ENCODE peak calls at places on chromosome 17, in nine cellular contexts. J, I, X, W, A, Z, B, G and U are unnamed samples.

GRCh38 chr17:52383493-52384100 is 225.1 kb upstream of the CA10 start:
- DNase-seq in J (peak; percentile 84), G (peak; percentile 66), W (no peak), X (no peak), B (peak; percentile 91), Z (peak; percentile 64), I (peak; percentile 71), A (peak; percentile 8), U (peak; percentile 4)

GRCh38 chr17:45645330-45645729 is 138.8 kb upstream of the CRHR1 start:
- DNase-seq in I (no peak), W (no peak), Z (no peak), G (no peak), X (no peak), A (no peak), B (no peak), J (no peak), U (no peak)

GRCh38 chr17:42122371-42123303 is at the start of gene HSPB9:
- DNase-seq in G (no peak), X (no peak), A (no peak), W (no peak), Z (no peak), I (peak; percentile 95), J (no peak), B (peak; percentile 95), U (no peak)

GRCh38 chr17:75509528-75510258 is 5.6 kb downstream of the CASKIN2 start:
- DNase-seq in A (no peak), X (peak; percentile 68), G (no peak), W (no peak), J (no peak), Z (no peak), I (no peak), B (no peak), U (no peak)

GRCh38 chr17:63837962-63838585 is 4.4 kb downstream of the SMARCD2 start:
- DNase-seq in I (no peak), A (no peak), W (no peak), Z (no peak), J (no peak), X (no peak), B (no peak), G (no peak), U (peak; percentile 43)

GRCh38 chr17:75459590-75460267 is 3.3 kb downstream of the TMEM94 start:
- DNase-seq in G (no peak), J (no peak), I (no peak), B (no peak), Z (no peak), W (no peak), X (no peak), A (peak; percentile 76), U (peak; percentile 74)

GRCh38 chr17:12987120-12987519 is 30.7 kb downstream of the ELAC2 start:
- DNase-seq in A (no peak), Z (no peak), G (no peak), I (no peak), X (no peak), W (no peak), B (peak; percentile 31), J (peak; percentile 83), U (no peak)

GRCh38 chr17:45823598-45823997 is 21.1 kb upstream of the SPPL2C start:
- DNase-seq in G (no peak), W (no peak), A (no peak), X (no peak), B (peak; percentile 22), Z (no peak), J (no peak), I (no peak), U (no peak)

GRCh38 chr17:75783803-75784472 is 668 bp upstream of the UNK start:
- DNase-seq in J (no peak), G (no peak), Z (no peak), A (no peak), W (no peak), B (peak; percentile 38), I (peak; percentile 77), X (peak; percentile 65), U (no peak)

GRCh38 chr17:77821114-77821513 is 137.4 kb upstream of the TNRC6C start:
- DNase-seq in J (no peak), B (peak; percentile 58), I (no peak), Z (no peak), A (no peak), X (no peak), G (no peak), W (no peak), U (no peak)

GRCh38 chr17:8125196-8125946 is 1.5 kb upstream of the HES7 start:
- DNase-seq in W (no peak), G (peak; percentile 69), Z (peak; percentile 62), I (peak; percentile 82), J (peak; percentile 94), A (peak; percentile 79), X (peak; percentile 90), B (peak; percentile 74), U (peak; percentile 63)

GRCh38 chr17:57586099-57586702 is 158.9 kb downstream of the CCDC182 start:
- DNase-seq in J (no peak), I (no peak), X (no peak), B (no peak), Z (no peak), W (no peak), G (no peak), A (no peak), U (no peak)

GRCh38 chr17:8160224-8160577 is 2.5 kb downstream of the VAMP2 start:
- DNase-seq in B (no peak), A (peak; percentile 7), W (no peak), J (no peak), X (no peak), G (no peak), Z (no peak), I (no peak), U (no peak)

GRCh38 chr17:65618516-65618915 is 57.1 kb upstream of the AXIN2 start:
- DNase-seq in A (no peak), B (no peak), Z (no peak), W (no peak), I (no peak), J (no peak), G (no peak), X (no peak), U (no peak)

GRCh38 chr17:45338023-45338781 is 21.4 kb upstream of the MAP3K14 start:
- DNase-seq in G (peak; percentile 58), J (no peak), I (no peak), W (no peak), Z (no peak), X (peak; percentile 28), B (no peak), A (no peak), U (peak; percentile 17)

GRCh38 chr17:61505846-61506627 is 53.8 kb downstream of the TBX4 start:
- DNase-seq in Z (no peak), J (peak; percentile 16), X (no peak), W (no peak), G (no peak), A (no peak), B (no peak), I (no peak), U (no peak)

GRCh38 chr17:5553479-5553878 is 30.8 kb downstream of the NLRP1 start:
- DNase-seq in I (no peak), X (no peak), A (no peak), Z (no peak), W (no peak), J (no peak), G (no peak), B (no peak), U (no peak)

GRCh38 chr17:27206447-27206846 is 87.5 kb upstream of the WSB1 start:
- DNase-seq in X (no peak), J (peak; percentile 86), B (peak; percentile 45), Z (no peak), I (no peak), G (no peak), W (no peak), A (peak; percentile 2), U (no peak)

GRCh38 chr17:57295526-57296023 is 39.3 kb downstream of the MSI2 start:
- DNase-seq in B (no peak), J (no peak), X (no peak), G (peak; percentile 21), A (peak; percentile 59), Z (no peak), W (no peak), I (no peak), U (no peak)

GRCh38 chr17:64418506-64419339 is 28.1 kb upstream of the PECAM1 start:
- DNase-seq in W (peak; percentile 31), X (no peak), B (peak; percentile 76), J (peak; percentile 84), Z (peak; percentile 39), G (peak; percentile 88), A (peak; percentile 79), I (no peak), U (no peak)

GRCh38 chr17:48819466-48819865 is 2.4 kb upstream of the TTLL6 start:
- DNase-seq in J (peak; percentile 17), I (no peak), B (no peak), G (no peak), W (no peak), Z (no peak), A (no peak), X (no peak), U (no peak)

GRCh38 chr17:78107457-78107856 is 21.1 kb downstream of the TMC6 start:
- DNase-seq in W (no peak), X (no peak), G (no peak), A (no peak), Z (no peak), J (no peak), B (no peak), I (no peak), U (no peak)

GRCh38 chr17:50219345-50219744 is 17.9 kb upstream of the COL1A1 start:
- DNase-seq in X (peak; percentile 42), W (no peak), G (peak; percentile 78), J (no peak), B (no peak), A (peak; percentile 93), I (no peak), Z (peak; percentile 86), U (no peak)
- H3K4me3 ChIP-seq in X (no peak overlapping the region), W (no peak overlapping the region), G (peak overlapping the region; percentile 4), J (no peak overlapping the region), B (no peak overlapping the region), A (peak overlapping the region; percentile 54), I (no peak overlapping the region), Z (no peak overlapping the region), U (no peak overlapping the region)

GRCh38 chr17:31195305-31195704 is 100.5 kb downstream of the NF1 start:
- DNase-seq in A (no peak), B (no peak), G (no peak), I (no peak), Z (no peak), W (no peak), J (no peak), X (no peak), U (no peak)
- H3K4me3 ChIP-seq in A (no peak overlapping the region), B (no peak overlapping the region), G (no peak overlapping the region), I (no peak overlapping the region), Z (no peak overlapping the region), W (no peak overlapping the region), J (no peak overlapping the region), X (no peak overlapping the region), U (no peak overlapping the region)

DNA sequence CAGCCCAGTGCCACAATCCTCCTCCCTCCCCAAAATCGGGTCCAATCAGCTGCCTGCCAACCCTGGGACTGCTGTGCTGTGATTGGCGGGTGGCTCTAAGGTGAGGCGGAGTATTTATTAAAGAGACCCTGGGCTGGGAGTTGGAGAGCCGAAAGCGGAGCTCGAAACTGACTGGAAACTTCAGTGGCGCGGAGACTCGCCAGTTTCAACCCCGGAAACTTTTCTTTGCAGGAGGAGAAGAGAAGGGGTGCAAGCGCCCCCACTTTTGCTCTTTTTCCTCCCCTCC is at the start of gene SOX9:
- DNase-seq in J (peak; percentile 96), I (peak; percentile 96), X (no peak), A (peak; percentile 95), W (peak; percentile 70), G (peak; percentile 97), Z (peak; percentile 98), B (peak; percentile 97), U (peak; percentile 93)
- H3K4me3 ChIP-seq in J (peak within 1 kb of the TSS; percentile 97), I (peak within 1 kb of the TSS; percentile 70), X (peak within 1 kb of the TSS; percentile 0), A (peak within 1 kb of the TSS; percentile 92), W (peak within 1 kb of the TSS; percentile 79), G (peak within 1 kb of the TSS; percentile 93), Z (peak within 1 kb of the TSS; percentile 67), B (peak within 1 kb of the TSS; percentile 85), U (peak within 1 kb of the TSS; percentile 72)

GRCh38 chr17:81364278-81365147 is 30.7 kb upstream of the BAHCC1 start:
- DNase-seq in B (peak; percentile 34), I (no peak), X (no peak), Z (no peak), W (no peak), A (no peak), G (no peak), J (no peak), U (no peak)
- H3K4me3 ChIP-seq in B (peak overlapping the region; percentile 36), I (no peak overlapping the region), X (no peak overlapping the region), Z (no peak overlapping the region), W (no peak overlapping the region), A (peak overlapping the region; percentile 76), G (no peak overlapping the region), J (no peak overlapping the region), U (peak overlapping the region; percentile 29)